ENCODE peak calls at places on chromosomes 16 and 17, in ten cellular contexts. X, E, D, G, K, P, L, A, B and M are unnamed samples.

GRCh38 chr17:45336390-45337182 is 19.8 kb upstream of the MAP3K14 start:
- DNase-seq in X (no peak), E (no peak), D (no peak), G (no peak), K (no peak), P (peak), L (no peak), A (no peak), B (no peak), M (no peak)

GRCh38 chr17:10102817-10103216 is 95.6 kb downstream of the GAS7 start:
- DNase-seq in X (no peak), E (no peak), D (no peak), G (no peak), K (no peak), P (no peak), L (no peak), A (no peak), B (no peak), M (no peak)

GRCh38 chr16:28180660-28181556 is 30.9 kb downstream of the XPO6 start:
- DNase-seq in X (peak), E (no peak), D (no peak), G (no peak), K (no peak), P (no peak), L (no peak), A (no peak), B (no peak), M (no peak)

GRCh38 chr16:61897657-61898056 is 138.6 kb downstream of the CDH8 start:
- DNase-seq in X (no peak), E (no peak), D (no peak), G (no peak), K (no peak), P (no peak), L (no peak), A (no peak), B (peak), M (no peak)

GRCh38 chr17:39927928-39928867 is 666 bp downstream of the LRRC3C start:
- DNase-seq in X (peak), E (no peak), D (no peak), G (no peak), K (peak), P (peak), L (peak), A (no peak), B (peak), M (no peak)

GRCh38 chr16:3662601-3663000 is 8.1 kb downstream of the DNASE1 start:
- DNase-seq in X (no peak), E (no peak), D (no peak), G (no peak), K (no peak), P (no peak), L (no peak), A (no peak), B (no peak), M (no peak)

GRCh38 chr16:85611455-85612190 is 1.5 kb upstream of the GSE1 start:
- DNase-seq in X (peak), E (no peak), D (peak), G (peak), K (peak), P (peak), L (peak), A (no peak), B (peak), M (peak)

GRCh38 chr17:17300624-17301568 is 2.3 kb upstream of the NT5M start:
- DNase-seq in X (peak), E (peak), D (no peak), G (peak), K (peak), P (no peak), L (peak), A (no peak), B (peak), M (no peak)

GRCh38 chr17:3026856-3027751 is 36.3 kb downstream of the OR1D5 start:
- DNase-seq in X (no peak), E (no peak), D (no peak), G (no peak), K (peak), P (no peak), L (no peak), A (no peak), B (no peak), M (no peak)

GRCh38 chr17:18999911-19000310 is 4.7 kb downstream of the FAM83G start:
- DNase-seq in X (no peak), E (no peak), D (no peak), G (peak), K (no peak), P (no peak), L (no peak), A (no peak), B (no peak), M (no peak)

GRCh38 chr17:7191069-7191468 is 11.9 kb upstream of the ASGR1 start:
- DNase-seq in X (no peak), E (no peak), D (no peak), G (no peak), K (no peak), P (no peak), L (no peak), A (no peak), B (no peak), M (no peak)

GRCh38 chr17:49730078-49730786 is 22.5 kb upstream of the SLC35B1 start:
- DNase-seq in X (peak), E (no peak), D (no peak), G (no peak), K (no peak), P (no peak), L (no peak), A (no peak), B (no peak), M (no peak)

GRCh38 chr16:68393333-68393732 is 55.0 kb downstream of the SMPD3 start:
- DNase-seq in X (no peak), E (no peak), D (no peak), G (no peak), K (no peak), P (no peak), L (no peak), A (no peak), B (no peak), M (no peak)

GRCh38 chr17:8224891-8225812 is 14.8 kb upstream of the AURKB start:
- DNase-seq in X (no peak), E (no peak), D (no peak), G (no peak), K (no peak), P (no peak), L (no peak), A (no peak), B (no peak), M (no peak)

GRCh38 chr17:60819447-60820130 is 141.9 kb downstream of the BCAS3 start:
- DNase-seq in X (no peak), E (no peak), D (no peak), G (no peak), K (no peak), P (no peak), L (no peak), A (no peak), B (no peak), M (no peak)

GRCh38 chr17:56230660-56231059 is 77.4 kb downstream of the ANKFN1 start:
- DNase-seq in X (peak), E (no peak), D (no peak), G (no peak), K (no peak), P (no peak), L (no peak), A (no peak), B (no peak), M (peak)

GRCh38 chr16:13333336-13333735 is 431.9 kb downstream of the SHISA9 start:
- DNase-seq in X (no peak), E (no peak), D (no peak), G (no peak), K (no peak), P (no peak), L (no peak), A (no peak), B (no peak), M (no peak)

GRCh38 chr17:64130559-64131001 is 636 bp upstream of the ERN1 start:
- DNase-seq in X (peak), E (no peak), D (peak), G (peak), K (no peak), P (no peak), L (no peak), A (peak), B (no peak), M (no peak)

GRCh38 chr17:11996722-11997146 is 541 bp downstream of the ZNF18 start:
- DNase-seq in X (peak), E (peak), D (peak), G (peak), K (no peak), P (no peak), L (no peak), A (peak), B (peak), M (peak)

GRCh38 chr16:14043793-14044192 is 27.3 kb upstream of the MRTFB start:
- DNase-seq in X (no peak), E (no peak), D (no peak), G (no peak), K (no peak), P (no peak), L (no peak), A (no peak), B (no peak), M (no peak)

GRCh38 chr17:11701906-11702305 is 103.6 kb downstream of the DNAH9 start:
- DNase-seq in X (no peak), E (no peak), D (no peak), G (no peak), K (no peak), P (no peak), L (no peak), A (no peak), B (no peak), M (no peak)

GRCh38 chr17:34367486-34368270 is 4.6 kb upstream of the CCL1 start:
- DNase-seq in X (no peak), E (no peak), D (no peak), G (no peak), K (no peak), P (no peak), L (no peak), A (no peak), B (no peak), M (peak)

GRCh38 chr17:53950207-53950857 is 127.6 kb downstream of the KIF2B start:
- DNase-seq in X (no peak), E (peak), D (no peak), G (no peak), K (peak), P (no peak), L (no peak), A (no peak), B (peak), M (no peak)

GRCh38 chr17:31511176-31511540 is 119.7 kb downstream of the RAB11FIP4 start:
- DNase-seq in X (no peak), E (no peak), D (no peak), G (no peak), K (no peak), P (no peak), L (no peak), A (no peak), B (no peak), M (no peak)

GRCh38 chr17:66436643-66437042 is 134.2 kb downstream of the PRKCA start:
- DNase-seq in X (no peak), E (no peak), D (no peak), G (no peak), K (no peak), P (no peak), L (no peak), A (no peak), B (no peak), M (no peak)
- H3K4me3 ChIP-seq in X (no peak), E (no peak), D (no peak), G (no peak), K (no peak), P (no peak), L (no peak), A (no peak), B (peak), M (no peak)

GRCh38 chr16:9661336-9661735 is 520.9 kb downstream of the GRIN2A start:
- DNase-seq in X (no peak), E (no peak), D (no peak), G (no peak), K (no peak), P (no peak), L (no peak), A (no peak), B (no peak), M (no peak)
- H2AFZ ChIP-seq in X (no peak), E (no peak), D (no peak), G (no peak), K (peak), P (no peak), L (no peak), A (no peak), B (no peak), M (no peak)

GRCh38 chr16:56631832-56632159 is 663 bp upstream of the MT1M start:
- DNase-seq in X (no peak), E (no peak), D (no peak), G (no peak), K (no peak), P (no peak), L (no peak), A (no peak), B (no peak), M (no peak)
- TF ChIP-seq EZH2 in X (no peak), E (no peak), D (no peak), G (no peak), K (no peak), P (no peak), L (no peak), A (no peak), B (no peak), M (no peak)

DNA sequence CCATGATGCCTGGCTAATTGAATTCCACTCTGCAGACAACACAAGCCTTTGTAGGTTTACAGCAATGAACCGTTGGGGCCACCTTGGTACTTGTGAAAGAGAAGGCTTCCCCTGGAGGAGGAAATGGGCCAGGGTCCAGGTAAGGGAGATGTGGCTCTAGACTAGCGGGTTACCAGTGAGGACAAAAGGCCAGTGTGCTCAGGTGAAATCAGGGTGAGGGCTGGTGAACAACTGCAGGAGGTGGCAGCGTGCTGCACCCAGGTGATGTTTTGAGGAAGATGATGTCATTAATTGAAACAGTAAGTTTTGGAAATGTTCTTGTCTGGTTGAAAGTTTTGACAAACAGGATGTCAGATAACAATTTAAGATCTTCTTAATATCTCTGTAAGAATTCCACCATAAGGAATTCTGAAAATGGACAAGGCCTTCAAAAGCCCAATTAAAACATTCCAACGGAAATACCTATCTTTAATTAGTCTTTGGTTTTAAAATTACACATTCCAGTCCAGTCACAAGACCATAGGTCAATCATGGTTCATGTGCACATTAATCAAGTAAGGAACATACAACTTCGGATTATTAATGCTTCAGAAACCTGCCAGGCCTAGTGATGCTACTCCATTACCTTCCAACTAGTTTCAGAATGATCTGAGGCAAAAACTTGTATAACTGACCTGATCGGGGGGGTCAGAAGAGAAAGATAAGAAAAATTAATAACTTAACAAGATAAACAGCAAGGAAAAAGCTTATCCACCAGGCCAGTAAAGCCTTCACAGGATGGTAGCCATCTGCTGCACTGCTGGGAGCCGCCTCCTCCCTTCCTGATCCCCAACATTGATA is 6.4 kb downstream of the SDR42E1 start:
- DNase-seq in X (peak), E (no peak), D (no peak), G (no peak), K (no peak), P (no peak), L (no peak), A (no peak), B (no peak), M (no peak)
- H3K4me3 ChIP-seq in X (no peak), E (no peak), D (no peak), G (no peak), K (no peak), P (no peak), L (no peak), A (no peak), B (no peak), M (no peak)

GRCh38 chr17:78735832-78736525 is 46.1 kb downstream of the CYTH1 start:
- DNase-seq in X (peak), E (no peak), D (peak), G (peak), K (no peak), P (no peak), L (peak), A (no peak), B (peak), M (no peak)
- H2AFZ ChIP-seq in X (no peak), E (no peak), D (peak), G (peak), K (no peak), P (peak), L (peak), A (no peak), B (no peak), M (no peak)

GRCh38 chr17:80388601-80389000 is 26.4 kb upstream of the ENDOV start:
- DNase-seq in X (no peak), E (no peak), D (no peak), G (no peak), K (no peak), P (no peak), L (no peak), A (no peak), B (no peak), M (no peak)
- TF ChIP-seq EZH2 in X (no peak), E (no peak), D (no peak), G (no peak), K (no peak), P (no peak), L (no peak), A (no peak), B (no peak), M (no peak)